ENCODE peak calls at places on chromosomes 1 and 21, in seven cellular contexts. A is H9, H is IMR-90, M is mesenchymal stem cell, Q is mesendoderm, J is neuronal stem cell, R is trophoblast cell. N is an unnamed sample.

GRCh38 chr1:208185801-208186201 is 58.4 kb downstream of the PLXNA2 start:
- DNase-seq in J (no peak), Q (no peak), M (no peak), R (no peak), A (no peak), H (peak; percentile 57), N (no peak)

GRCh38 chr1:168626326-168626725 is 49.9 kb downstream of the XCL1 start:
- DNase-seq in Q (no peak), J (no peak), H (no peak), A (no peak), R (no peak), M (no peak), N (no peak)

GRCh38 chr1:111990026-111990877 is 784 bp upstream of the KCND3 start:
- DNase-seq in R (no peak), H (no peak), J (peak; percentile 15), A (peak; percentile 38), M (peak; percentile 10), Q (peak; percentile 29), N (no peak)

GRCh38 chr1:201552941-201553341 is 14.0 kb downstream of the NAV1 start:
- DNase-seq in A (no peak), M (peak; percentile 74), J (no peak), R (no peak), H (peak; percentile 76), Q (no peak), N (no peak)

GRCh38 chr21:41406340-41406739 is 19.7 kb upstream of the MX1 start:
- DNase-seq in J (no peak), A (peak; percentile 3), R (no peak), Q (no peak), H (no peak), M (no peak), N (no peak)

GRCh38 chr1:29055160-29055559 is 68.5 kb downstream of the TMEM200B start:
- DNase-seq in M (peak; percentile 17), H (peak; percentile 47), R (no peak), Q (no peak), J (no peak), A (no peak), N (no peak)

GRCh38 chr1:67372898-67373297 is 57.3 kb downstream of the SERBP1 start:
- DNase-seq in A (no peak), J (no peak), M (no peak), R (no peak), H (no peak), Q (no peak), N (no peak)

GRCh38 chr1:167345386-167345733 is 124.7 kb downstream of the POU2F1 start:
- DNase-seq in J (no peak), R (no peak), A (no peak), H (peak; percentile 25), Q (peak; percentile 66), M (peak; percentile 15), N (no peak)

GRCh38 chr1:225655509-225656258 is 2.8 kb upstream of the ENAH start:
- DNase-seq in Q (peak; percentile 73), M (peak; percentile 97), A (no peak), J (no peak), R (peak; percentile 37), H (peak; percentile 98), N (no peak)

GRCh38 chr1:232553050-232553754 is 76.7 kb downstream of the SIPA1L2 start:
- DNase-seq in J (no peak), Q (no peak), R (no peak), H (peak; percentile 52), M (peak; percentile 50), A (no peak), N (no peak)

GRCh38 chr1:51359860-51360259 is 29.5 kb upstream of the TTC39A start:
- DNase-seq in H (no peak), J (no peak), Q (no peak), A (no peak), R (no peak), M (no peak), N (no peak)
- H2BK5ac ChIP-seq in H (no peak overlapping the region), J (no peak overlapping the region), Q (no peak overlapping the region), A (no peak overlapping the region), R (no peak overlapping the region), M (no peak overlapping the region), N (no peak overlapping the region)

GRCh38 chr21:32818411-32818810 is 46.9 kb upstream of the PAXBP1 start:
- DNase-seq in H (no peak), A (no peak), Q (no peak), R (no peak), M (no peak), J (no peak), N (no peak)
- H2BK5ac ChIP-seq in H (no peak overlapping the region), A (no peak overlapping the region), Q (no peak overlapping the region), R (no peak overlapping the region), M (no peak overlapping the region), J (no peak overlapping the region), N (no peak overlapping the region)

GRCh38 chr1:223820976-223821375 is 24.8 kb downstream of the TP53BP2 start:
- DNase-seq in M (no peak), H (no peak), A (no peak), R (no peak), J (no peak), Q (no peak), N (no peak)
- H2BK5ac ChIP-seq in M (no peak overlapping the region), H (no peak overlapping the region), A (no peak overlapping the region), R (no peak overlapping the region), J (no peak overlapping the region), Q (peak overlapping the region; percentile 89), N (no peak overlapping the region)

GRCh38 chr1:101344745-101345144 is 107.9 kb downstream of the S1PR1 start:
- DNase-seq in H (no peak), R (no peak), Q (no peak), M (no peak), A (no peak), J (no peak), N (no peak)

GRCh38 chr1:101346419-101346818 is 109.6 kb downstream of the S1PR1 start:
- DNase-seq in R (no peak), H (no peak), Q (no peak), J (no peak), M (no peak), A (no peak), N (no peak)
- H2BK5ac ChIP-seq in R (no peak overlapping the region), H (no peak overlapping the region), Q (no peak overlapping the region), J (no peak overlapping the region), M (no peak overlapping the region), A (no peak overlapping the region), N (no peak overlapping the region)

DNA sequence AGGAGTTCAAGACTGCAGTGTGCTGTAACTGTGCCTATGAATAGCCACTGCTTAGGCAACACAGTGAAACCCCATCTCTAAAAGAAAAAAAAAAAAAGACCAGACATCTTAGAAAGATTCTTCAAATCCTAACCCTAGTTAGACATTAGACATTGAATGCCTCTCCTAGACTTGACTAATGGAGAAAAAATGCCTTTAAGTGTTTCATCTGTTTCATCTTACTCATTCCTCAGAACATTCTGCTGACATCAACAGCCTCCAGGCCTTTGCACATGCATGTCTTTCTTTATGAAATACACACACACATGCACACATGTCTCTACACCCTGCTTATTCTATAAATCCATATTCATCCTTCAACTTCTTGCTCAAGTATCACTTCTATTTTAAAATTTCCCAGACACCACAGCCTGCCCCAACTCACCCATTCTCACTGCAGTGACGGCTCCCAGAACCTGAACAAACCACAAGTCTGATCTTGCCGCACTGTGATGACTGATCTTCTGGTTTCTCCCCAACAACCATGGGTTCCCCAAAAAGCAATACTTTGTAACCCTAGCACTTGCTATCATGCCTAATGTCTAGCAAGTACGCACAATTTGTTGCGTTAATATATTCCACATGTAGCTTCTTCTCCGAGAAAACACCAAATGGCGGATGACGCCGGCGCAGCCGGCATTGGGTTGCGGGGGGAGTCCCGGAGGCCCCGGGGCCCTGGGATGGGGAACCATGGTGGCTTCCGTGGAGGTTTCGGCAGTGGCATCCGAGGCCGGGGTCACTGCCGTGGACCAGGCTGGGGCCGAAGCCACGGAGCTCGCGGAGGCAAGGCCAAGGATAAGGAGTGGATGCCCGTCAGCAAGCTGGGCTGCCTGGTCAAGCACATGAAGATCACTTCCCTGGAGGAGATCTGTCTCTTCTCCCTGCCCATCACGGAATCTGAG is 37.4 kb downstream of the LRRC52 start:
- DNase-seq in M (peak; percentile 67), R (peak; percentile 70), H (peak; percentile 10), A (no peak), Q (no peak), J (no peak), N (no peak)
- H2BK5ac ChIP-seq in M (peak overlapping the region; percentile 53), R (no peak overlapping the region), H (no peak overlapping the region), A (no peak overlapping the region), Q (no peak overlapping the region), J (no peak overlapping the region), N (no peak overlapping the region)

GRCh38 chr1:42114229-42114628 is 39.0 kb upstream of the GUCA2B start:
- DNase-seq in J (no peak), M (no peak), Q (no peak), R (peak; percentile 66), A (no peak), H (no peak), N (no peak)
- H2BK5ac ChIP-seq in J (no peak overlapping the region), M (no peak overlapping the region), Q (no peak overlapping the region), R (no peak overlapping the region), A (no peak overlapping the region), H (no peak overlapping the region), N (no peak overlapping the region)

GRCh38 chr1:16340673-16341072 is 11.6 kb downstream of the FBXO42 start:
- DNase-seq in Q (no peak), A (no peak), R (no peak), H (no peak), J (no peak), M (no peak), N (no peak)
- H2BK5ac ChIP-seq in Q (no peak overlapping the region), A (no peak overlapping the region), R (no peak overlapping the region), H (no peak overlapping the region), J (no peak overlapping the region), M (no peak overlapping the region), N (no peak overlapping the region)

GRCh38 chr1:25485536-25486235 is 55.0 kb downstream of the MACO1 start:
- DNase-seq in M (no peak), A (no peak), R (no peak), J (no peak), H (no peak), Q (no peak), N (no peak)

GRCh38 chr1:25481625-25482024 is 50.9 kb downstream of the MACO1 start:
- DNase-seq in M (no peak), R (no peak), Q (no peak), H (no peak), A (no peak), J (no peak), N (no peak)

GRCh38 chr1:25484533-25484932 is 53.8 kb downstream of the MACO1 start:
- DNase-seq in H (no peak), J (no peak), Q (no peak), A (no peak), M (no peak), R (no peak), N (no peak)

GRCh38 chr1:25482211-25482610 is 51.5 kb downstream of the MACO1 start:
- DNase-seq in J (no peak), H (no peak), R (no peak), M (no peak), A (no peak), Q (no peak), N (no peak)

GRCh38 chr1:25484096-25484495 is 53.4 kb downstream of the MACO1 start:
- DNase-seq in R (no peak), H (no peak), A (no peak), Q (no peak), M (no peak), J (no peak), N (no peak)
- H2BK5ac ChIP-seq in R (no peak overlapping the region), H (no peak overlapping the region), A (no peak overlapping the region), Q (no peak overlapping the region), M (no peak overlapping the region), J (no peak overlapping the region), N (no peak overlapping the region)

GRCh38 chr1:204826970-204827369 is 43.7 kb upstream of the NFASC start:
- DNase-seq in A (peak; percentile 87), M (no peak), R (no peak), Q (peak; percentile 90), H (no peak), J (no peak), N (peak; percentile 57)
- H2BK5ac ChIP-seq in A (no peak overlapping the region), M (no peak overlapping the region), R (no peak overlapping the region), Q (no peak overlapping the region), H (no peak overlapping the region), J (no peak overlapping the region), N (no peak overlapping the region)

GRCh38 chr1:170471310-170471839 is 60.6 kb upstream of the GORAB start:
- DNase-seq in J (no peak), Q (no peak), R (no peak), A (no peak), H (peak; percentile 74), M (no peak), N (no peak)
- H2BK5ac ChIP-seq in J (no peak overlapping the region), Q (no peak overlapping the region), R (no peak overlapping the region), A (no peak overlapping the region), H (no peak overlapping the region), M (no peak overlapping the region), N (no peak overlapping the region)

N was measured in H1.